ENCODE peak calls at places on chromosomes 13 and 19, in nine cellular contexts. V, F, I, O, U, R, Z, W and Y are unnamed samples.
A peak's percentile ranks its signal among the peaks of the same experiment; 100 is the strongest.

GRCh38 chr13:44763604-44764311 is 187.6 kb upstream of the TSC22D1 start:
- DNase-seq in V (no peak), F (no peak), O (peak; percentile 68), W (peak; percentile 50), Z (peak; percentile 41), I (peak; percentile 35), R (peak; percentile 80), U (peak; percentile 46), Y (peak; percentile 28)

GRCh38 chr19:28331596-28331995 is 881.4 kb downstream of the UQCRFS1 start:
- DNase-seq in F (no peak), I (no peak), O (no peak), Z (no peak), W (no peak), U (no peak), V (no peak), R (no peak), Y (no peak)

GRCh38 chr19:39236527-39236926 is 8.3 kb downstream of the IFNL3 start:
- DNase-seq in F (no peak), Z (peak; percentile 31), U (no peak), R (no peak), I (no peak), V (no peak), W (no peak), O (no peak), Y (no peak)

GRCh38 chr19:40702337-40703012 is 12.0 kb upstream of the NUMBL start:
- DNase-seq in O (no peak), I (peak; percentile 59), R (peak; percentile 57), Z (no peak), W (no peak), U (peak; percentile 26), V (no peak), F (peak; percentile 68), Y (peak; percentile 91)

GRCh38 chr19:48750771-48751504 is 1.5 kb downstream of the FUT1 start:
- DNase-seq in I (no peak), O (peak; percentile 55), V (no peak), R (peak; percentile 66), Z (no peak), W (no peak), F (no peak), U (no peak), Y (no peak)

GRCh38 chr13:74210693-74211393 is 76.6 kb upstream of the KLF12 start:
- DNase-seq in R (peak; percentile 14), O (no peak), F (peak; percentile 35), W (peak; percentile 96), I (no peak), Z (no peak), V (peak; percentile 98), U (peak; percentile 98), Y (peak; percentile 89)

GRCh38 chr19:23071087-23071511 is 45.7 kb upstream of the ZNF730 start:
- DNase-seq in I (peak; percentile 37), Z (no peak), O (peak; percentile 17), F (no peak), U (peak; percentile 36), R (peak; percentile 21), V (peak; percentile 3), W (no peak), Y (peak; percentile 54)

GRCh38 chr19:33376423-33376822 is 2.9 kb downstream of the CEBPG start:
- DNase-seq in R (peak; percentile 79), V (peak; percentile 87), Z (peak; percentile 91), F (no peak), I (peak; percentile 73), U (peak; percentile 89), O (peak; percentile 60), W (peak; percentile 73), Y (no peak)

GRCh38 chr13:91153372-91153771 is 194.1 kb upstream of the MIR17HG start:
- DNase-seq in W (no peak), U (peak; percentile 85), V (no peak), F (no peak), O (no peak), R (no peak), I (no peak), Z (no peak), Y (no peak)

DNA sequence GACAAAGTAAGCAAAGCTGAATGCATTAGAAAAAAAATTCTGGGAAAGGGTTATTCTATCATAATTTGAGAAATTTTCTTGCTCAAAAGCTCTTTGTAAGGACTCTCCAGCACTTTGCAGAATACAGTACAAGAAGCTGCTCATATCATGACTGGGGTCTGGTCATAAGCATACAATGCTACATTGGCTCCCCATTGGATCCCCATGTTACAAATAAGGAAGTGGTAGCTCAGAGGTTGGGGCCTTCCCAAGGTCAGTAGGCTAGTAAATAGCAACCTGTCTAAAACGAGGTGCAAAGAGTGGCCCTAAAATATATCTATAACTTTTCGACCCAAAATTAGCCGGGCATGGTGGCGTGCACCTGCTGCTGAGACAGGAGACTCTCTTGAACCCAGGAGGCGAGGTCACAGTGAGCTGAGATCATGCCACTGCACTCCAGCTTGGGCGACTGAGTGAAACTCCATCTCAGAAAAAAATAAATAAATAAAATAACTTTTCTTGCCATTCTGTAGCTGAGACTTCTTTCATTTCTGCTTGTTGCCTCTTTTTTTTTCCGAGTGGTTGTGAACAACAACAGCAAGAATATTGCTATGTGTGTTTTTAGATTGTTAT is 10.1 kb downstream of the CDX2 start:
- DNase-seq in I (no peak), W (no peak), Z (no peak), U (no peak), V (no peak), R (no peak), O (no peak), F (no peak), Y (no peak)
- H3K27me3 ChIP-seq in I (peaks cover 100% of the 10 kb centered on the region), W (peaks cover 16% of the 10 kb centered on the region), Z (peaks cover 95% of the 10 kb centered on the region), U (peaks cover 37% of the 10 kb centered on the region), V (peaks cover 83% of the 10 kb centered on the region), R (no peaks in the 10 kb centered on the region), O (no peaks in the 10 kb centered on the region), F (peaks cover 100% of the 10 kb centered on the region), Y (peaks cover 94% of the 10 kb centered on the region)

DNA sequence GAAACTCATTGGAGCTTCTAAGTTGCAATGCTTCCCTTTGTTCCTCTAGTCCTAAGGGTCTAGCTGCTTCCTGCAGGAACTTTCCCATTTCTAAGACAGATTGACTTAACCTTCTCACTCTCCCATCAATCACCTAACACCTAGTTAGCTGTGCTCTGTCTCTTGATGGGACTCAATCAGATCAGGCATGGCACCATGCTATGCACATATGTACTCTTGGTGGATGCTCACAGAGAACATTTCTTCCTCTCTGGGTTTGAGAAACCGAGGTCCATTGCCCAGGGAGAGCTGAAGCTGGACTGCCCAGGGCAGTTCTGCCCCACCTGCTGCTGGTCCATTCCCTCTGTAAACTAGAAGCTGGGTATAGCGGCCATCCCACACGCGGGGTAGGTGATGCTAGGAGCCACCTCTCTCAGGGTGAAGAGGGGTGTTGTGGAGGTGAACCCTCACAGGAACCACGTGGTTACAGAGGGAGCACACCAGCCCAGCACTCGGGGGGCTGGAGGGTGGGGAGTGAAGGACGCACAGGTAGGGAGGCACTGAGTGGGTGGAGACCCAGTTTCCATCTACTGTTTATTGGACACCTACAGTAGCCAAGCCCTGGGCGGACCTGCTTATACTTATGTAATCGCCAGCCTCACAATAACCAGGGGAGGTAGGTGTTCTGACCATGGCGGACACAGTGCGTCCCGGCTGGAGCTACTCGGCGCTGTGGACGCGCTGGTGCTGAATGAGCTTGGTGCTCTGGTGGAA is 3.1 kb upstream of the UBE2M start:
- DNase-seq in W (no peak), V (no peak), I (no peak), F (no peak), R (no peak), O (peak; percentile 36), Z (no peak), U (no peak), Y (no peak)
- H3K4me1 ChIP-seq in W (peaks cover 38% of the 10 kb centered on the region), V (peaks cover 21% of the 10 kb centered on the region), I (peaks cover 38% of the 10 kb centered on the region), F (peaks cover 22% of the 10 kb centered on the region), R (peaks cover 48% of the 10 kb centered on the region), O (peaks cover 23% of the 10 kb centered on the region), Z (peaks cover 38% of the 10 kb centered on the region), U (peaks cover 8% of the 10 kb centered on the region), Y (peaks cover 9% of the 10 kb centered on the region)

GRCh38 chr13:46562152-46562551 is 9.2 kb downstream of the LRCH1 start:
- DNase-seq in F (no peak), O (no peak), R (no peak), I (no peak), V (no peak), U (peak; percentile 21), Z (no peak), W (no peak), Y (no peak)
- TF ChIP-seq CTCF in F (no peak), O (no peak), R (no peak), I (no peak), V (no peak), U (no peak), Z (no peak), W (no peak), Y (no peak)

GRCh38 chr19:1094978-1095701 is at the start of gene POLR2E:
- DNase-seq in I (peak; percentile 99), R (peak; percentile 99), Z (peak; percentile 99), W (peak; percentile 95), U (peak; percentile 96), V (peak; percentile 98), O (peak; percentile 98), F (peak; percentile 99), Y (peak; percentile 98)
- H3K27me3 ChIP-seq in I (no peaks in the 10 kb centered on the region), R (no peaks in the 10 kb centered on the region), Z (no peaks in the 10 kb centered on the region), W (no peaks in the 10 kb centered on the region), U (no peaks in the 10 kb centered on the region), V (no peaks in the 10 kb centered on the region), O (no peaks in the 10 kb centered on the region), F (no peaks in the 10 kb centered on the region), Y (no peaks in the 10 kb centered on the region)

DNA sequence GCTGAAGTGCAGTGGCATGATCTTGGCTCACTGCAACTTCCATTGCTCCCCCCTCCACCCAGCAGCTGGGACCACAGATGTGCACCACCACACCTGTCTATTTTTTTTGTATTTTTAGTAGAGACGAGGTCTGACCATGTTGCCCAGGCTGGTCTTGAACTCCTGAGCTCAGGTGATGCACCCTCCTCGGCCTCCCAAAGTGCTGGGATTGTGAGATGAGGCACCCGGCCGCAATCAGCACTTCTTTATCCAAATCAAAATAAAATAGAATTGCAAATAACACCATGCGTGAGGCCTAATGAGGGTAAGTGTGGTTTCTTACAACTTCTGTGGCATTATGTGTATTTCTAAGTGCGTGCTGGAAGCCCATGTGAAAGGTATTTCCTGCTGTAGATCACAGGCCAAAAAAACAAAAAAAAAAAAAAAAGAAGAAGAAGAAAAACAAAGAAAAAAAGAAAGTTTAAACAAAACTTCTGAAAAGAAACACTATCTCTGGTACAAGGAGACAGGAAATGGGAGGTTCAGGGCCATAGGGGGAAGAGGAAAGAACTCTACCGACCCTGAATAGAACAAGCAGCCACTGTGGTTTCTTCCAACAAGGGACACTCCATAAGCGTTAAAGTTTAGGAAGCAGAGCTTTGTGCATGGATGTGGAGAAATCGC is 3.0 kb upstream of the GRAMD1A start:
- DNase-seq in Z (no peak), O (no peak), R (no peak), V (no peak), W (no peak), F (no peak), U (no peak), I (no peak), Y (no peak)
- H3K4me1 ChIP-seq in Z (peaks cover 31% of the 10 kb centered on the region), O (peaks cover 24% of the 10 kb centered on the region), R (peaks cover 45% of the 10 kb centered on the region), V (peaks cover 7% of the 10 kb centered on the region), W (peaks cover 8% of the 10 kb centered on the region), F (peaks cover 7% of the 10 kb centered on the region), U (peaks cover 2% of the 10 kb centered on the region), I (peaks cover 52% of the 10 kb centered on the region), Y (no peaks in the 10 kb centered on the region)